ENCODE peak calls at places on chromosomes 3 and 15, in five cellular contexts. Z is epithelial cell of esophagus, L is T47D, S is pulmonary artery endothelial cell, Y is NCI-H774. N is an unnamed sample.

GRCh38 chr15:33154366-33155166 is 39.9 kb downstream of the FMN1 start:
- DNase-seq in Z (peak), L (no peak), S (no peak), Y (no peak), N (no peak)

GRCh38 chr15:80694624-80695098 is 449 bp upstream of the ABHD17C start:
- DNase-seq in Z (no peak), L (no peak), S (no peak), Y (peak), N (peak)

GRCh38 chr3:73572371-73572770 is 52.4 kb downstream of the PDZRN3 start:
- DNase-seq in Z (no peak), L (no peak), S (no peak), Y (no peak), N (no peak)

GRCh38 chr15:59436774-59437472 is 1.1 kb upstream of the FAM81A start:
- DNase-seq in Z (no peak), L (no peak), S (no peak), Y (no peak), N (no peak)

GRCh38 chr3:69791111-69791510 is 51.8 kb downstream of the MITF start:
- DNase-seq in Z (peak), L (no peak), S (no peak), Y (no peak), N (no peak)

GRCh38 chr3:64143399-64144130 is 81.7 kb downstream of the PRICKLE2 start:
- DNase-seq in Z (peak), L (no peak), S (no peak), Y (no peak), N (no peak)

GRCh38 chr3:56691165-56692000 is 8.3 kb upstream of the TASOR start:
- DNase-seq in Z (peak), L (no peak), S (no peak), Y (no peak), N (no peak)

GRCh38 chr3:132660056-132660744 is at the start of gene UBA5:
- DNase-seq in Z (peak), L (peak), S (no peak), Y (peak), N (peak)

GRCh38 chr3:31695280-31696008 is 162.7 kb downstream of the STT3B start:
- DNase-seq in Z (peak), L (no peak), S (no peak), Y (no peak), N (no peak)

GRCh38 chr3:79767194-79767952 is 425 bp downstream of the ROBO1 start:
- DNase-seq in Z (no peak), L (no peak), S (no peak), Y (no peak), N (no peak)

GRCh38 chr3:129051776-129052400 is 8.7 kb upstream of the GP9 start:
- DNase-seq in Z (peak), L (no peak), S (no peak), Y (no peak), N (no peak)

GRCh38 chr3:131163-131889 is 65.2 kb upstream of the CHL1 start:
- DNase-seq in Z (no peak), L (no peak), S (no peak), Y (peak), N (no peak)

GRCh38 chr3:45041666-45042065 is 15.6 kb downstream of the CLEC3B start:
- DNase-seq in Z (no peak), L (no peak), S (no peak), Y (no peak), N (no peak)

GRCh38 chr3:182792901-182793662 is at the start of gene ATP11B:
- DNase-seq in Z (peak), L (no peak), S (no peak), Y (peak), N (peak)

GRCh38 chr3:151372063-151372820 is 12.3 kb downstream of the P2RY12 start:
- DNase-seq in Z (no peak), L (no peak), S (no peak), Y (no peak), N (no peak)

GRCh38 chr3:23807161-23808015 is 1.6 kb downstream of the UBE2E1 start:
- DNase-seq in Z (peak), L (no peak), S (no peak), Y (no peak), N (peak)

GRCh38 chr15:72800819-72801481 is 17.4 kb upstream of the ADPGK start:
- DNase-seq in Z (no peak), L (no peak), S (no peak), Y (no peak), N (no peak)

GRCh38 chr3:59502806-59503205 is 453.0 kb upstream of the CFAP20DC start:
- DNase-seq in Z (peak), L (no peak), S (no peak), Y (no peak), N (no peak)

GRCh38 chr3:115766587-115767492 is 143.5 kb downstream of the GAP43 start:
- DNase-seq in Z (peak), L (no peak), S (no peak), Y (no peak), N (no peak)

GRCh38 chr15:56356616-56357015 is 8.6 kb upstream of the TEX9 start:
- DNase-seq in Z (peak), L (no peak), S (no peak), Y (no peak), N (no peak)

GRCh38 chr3:13877911-13878710 is 1.8 kb downstream of the WNT7A start:
- DNase-seq in Z (peak), L (no peak), S (no peak), Y (no peak), N (no peak)

GRCh38 chr3:54004351-54004750 is 112.7 kb upstream of the SELENOK start:
- DNase-seq in Z (no peak), L (no peak), S (no peak), Y (no peak), N (no peak)

GRCh38 chr15:24943361-24943760 is 11.4 kb upstream of the SNRPN start:
- DNase-seq in Z (no peak), L (no peak), S (no peak), Y (no peak), N (no peak)

N was measured in stimulated activated naive CD4-positive, alpha-beta T cell.